ENCODE peak calls at places on chromosomes 1 and 21, in seven cellular contexts. S is heart right ventricle, F is hepatocyte, O is tibial nerve, D is fibroblast of lung, Y is aorta, H is HL-60. E is an unnamed sample.

GRCh38 chr21:38938343-38938742 is 132.6 kb downstream of the ETS2 start:
- DNase-seq in Y (no peak), D (peak; percentile 34), H (no peak), F (no peak), O (no peak), S (no peak), E (no peak)

GRCh38 chr1:29413661-29414060 is 177.3 kb downstream of the PTPRU start:
- DNase-seq in F (no peak), H (no peak), D (no peak), O (no peak), Y (no peak), S (no peak), E (no peak)

GRCh38 chr1:67336157-67336556 is 28.5 kb downstream of the IL12RB2 start:
- DNase-seq in H (no peak), F (no peak), Y (no peak), O (no peak), D (no peak), S (no peak), E (no peak)

GRCh38 chr1:172359531-172359991 is 60.9 kb upstream of the C1orf105 start:
- DNase-seq in H (no peak), O (no peak), Y (no peak), F (peak; percentile 77), S (no peak), D (peak; percentile 51), E (no peak)

GRCh38 chr1:59328353-59328752 is 31.5 kb downstream of the FGGY start:
- DNase-seq in S (no peak), O (no peak), D (no peak), H (no peak), Y (no peak), F (no peak), E (no peak)

GRCh38 chr1:43221256-43221778 is 48.5 kb upstream of the TMEM125 start:
- DNase-seq in D (no peak), S (no peak), Y (no peak), F (no peak), O (no peak), H (no peak), E (no peak)

GRCh38 chr1:194372266-194372665 is 1185.9 kb upstream of the B3GALT2 start:
- DNase-seq in H (no peak), S (no peak), Y (no peak), D (no peak), F (no peak), O (no peak), E (no peak)

GRCh38 chr1:112397051-112397471 is 1.0 kb downstream of the CTTNBP2NL start:
- DNase-seq in S (no peak), F (no peak), D (no peak), Y (no peak), O (no peak), H (no peak), E (no peak)

GRCh38 chr1:35931424-35932157 is 686 bp downstream of the AGO3 start:
- DNase-seq in O (no peak), Y (peak; percentile 79), H (peak; percentile 25), D (no peak), S (peak; percentile 6), F (peak; percentile 58), E (no peak)

GRCh38 chr21:42002421-42002958 is 7.7 kb downstream of the ZBTB21 start:
- DNase-seq in H (no peak), O (no peak), S (no peak), F (peak; percentile 37), Y (no peak), D (peak; percentile 72), E (no peak)

GRCh38 chr1:65372557-65372956 is 47.9 kb upstream of the LEPR start:
- DNase-seq in Y (no peak), O (no peak), F (no peak), H (no peak), D (peak; percentile 13), S (no peak), E (no peak)

GRCh38 chr21:35291963-35292627 is 243.0 kb upstream of the RUNX1 start:
- DNase-seq in H (no peak), Y (no peak), O (no peak), D (peak; percentile 10), F (no peak), S (no peak), E (no peak)
- H3K27ac ChIP-seq in H (no peak overlapping the region), Y (no peak overlapping the region), O (no peak overlapping the region), D (no peak overlapping the region), F (no peak overlapping the region), S (no peak overlapping the region), E (no peak overlapping the region)

GRCh38 chr1:180175806-180176205 is 21.1 kb downstream of the QSOX1 start:
- DNase-seq in F (no peak), Y (no peak), H (no peak), D (no peak), S (peak; percentile 51), O (no peak), E (no peak)

GRCh38 chr1:180175291-180175690 is 20.6 kb downstream of the QSOX1 start:
- DNase-seq in O (no peak), F (no peak), D (no peak), S (no peak), H (no peak), Y (peak; percentile 41), E (no peak)

GRCh38 chr1:180171691-180172090 is 17.0 kb downstream of the QSOX1 start:
- DNase-seq in S (no peak), F (no peak), H (no peak), Y (peak; percentile 20), D (no peak), O (no peak), E (no peak)

GRCh38 chr1:180173952-180174351 is 19.3 kb downstream of the QSOX1 start:
- DNase-seq in Y (peak; percentile 89), S (peak; percentile 84), H (no peak), F (no peak), D (peak; percentile 74), O (peak; percentile 30), E (peak; percentile 55)

GRCh38 chr1:180173451-180173850 is 18.8 kb downstream of the QSOX1 start:
- DNase-seq in S (no peak), O (no peak), F (no peak), Y (no peak), H (no peak), D (no peak), E (no peak)
- H3K27ac ChIP-seq in S (peak overlapping the region; percentile 69), O (no peak overlapping the region), F (no peak overlapping the region), Y (no peak overlapping the region), H (no peak overlapping the region), D (no peak overlapping the region), E (peak overlapping the region; percentile 26)

GRCh38 chr1:39545531-39545930 is 31.1 kb downstream of the PABPC4 start:
- DNase-seq in S (no peak), H (no peak), Y (no peak), F (no peak), D (no peak), O (no peak), E (no peak)
- H3K27ac ChIP-seq in S (no peak overlapping the region), H (no peak overlapping the region), Y (no peak overlapping the region), F (no peak overlapping the region), D (no peak overlapping the region), O (no peak overlapping the region), E (no peak overlapping the region)

DNA sequence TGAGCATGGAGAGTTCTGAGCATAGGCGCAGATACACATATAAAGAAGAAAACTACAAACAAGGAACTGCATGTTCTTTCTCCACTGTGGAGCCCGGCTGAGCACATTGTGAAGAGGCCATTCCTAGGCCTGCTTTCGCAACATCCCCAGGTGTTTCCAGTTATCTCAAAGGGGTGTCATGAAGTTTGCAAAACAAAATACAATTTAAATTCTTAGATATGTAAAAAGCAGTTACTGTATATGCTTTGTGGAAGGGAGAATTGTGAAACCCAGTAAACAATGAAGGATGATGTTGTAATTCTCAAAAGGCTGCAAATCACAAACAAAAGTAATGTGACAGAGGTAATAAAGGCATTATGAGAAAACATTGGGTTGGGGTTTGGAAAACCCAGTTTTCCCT is 98.6 kb upstream of the ZNF644 start:
- DNase-seq in O (no peak), H (peak; percentile 14), S (no peak), Y (no peak), D (no peak), F (peak; percentile 22), E (no peak)
- H3K27ac ChIP-seq in O (no peak overlapping the region), H (no peak overlapping the region), S (no peak overlapping the region), Y (no peak overlapping the region), D (no peak overlapping the region), F (peak overlapping the region; percentile 36), E (no peak overlapping the region)

GRCh38 chr1:177310326-177310725 is 139.6 kb downstream of the BRINP2 start:
- DNase-seq in D (no peak), H (no peak), S (no peak), O (no peak), Y (no peak), F (no peak), E (no peak)

GRCh38 chr1:177307771-177308170 is 137.0 kb downstream of the BRINP2 start:
- DNase-seq in F (no peak), Y (no peak), S (no peak), O (no peak), D (peak; percentile 10), H (no peak), E (no peak)

GRCh38 chr1:177306981-177307380 is 136.2 kb downstream of the BRINP2 start:
- DNase-seq in Y (no peak), F (no peak), H (no peak), S (no peak), D (no peak), O (no peak), E (no peak)

GRCh38 chr1:177309884-177310283 is 139.1 kb downstream of the BRINP2 start:
- DNase-seq in S (no peak), O (no peak), D (no peak), H (no peak), F (no peak), Y (no peak), E (no peak)

DNA sequence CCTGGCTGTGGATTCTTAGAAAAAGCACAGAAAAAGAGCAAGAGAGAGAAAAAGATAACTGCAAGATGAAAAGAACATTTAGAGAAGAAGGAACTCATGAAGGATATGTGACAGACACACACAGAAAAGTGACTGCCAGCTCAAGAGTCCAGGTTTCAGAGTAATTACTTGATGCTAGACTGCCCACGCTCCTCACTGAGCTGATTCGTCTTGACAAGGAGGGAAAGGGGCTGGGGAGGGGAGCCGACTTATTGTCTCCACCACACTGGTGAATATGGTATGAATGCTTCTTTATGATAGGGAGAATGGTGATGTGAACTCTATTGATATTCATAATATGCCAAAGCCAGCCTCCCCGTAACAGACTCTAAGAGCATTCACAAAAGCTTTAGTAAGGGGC is 140.4 kb downstream of the BRINP2 start:
- DNase-seq in H (no peak), O (no peak), F (no peak), S (no peak), Y (no peak), D (no peak), E (no peak)
- H3K27ac ChIP-seq in H (no peak overlapping the region), O (no peak overlapping the region), F (no peak overlapping the region), S (no peak overlapping the region), Y (no peak overlapping the region), D (no peak overlapping the region), E (peak overlapping the region; percentile 96)

GRCh38 chr21:36825683-36826082 is 126.8 kb downstream of the SIM2 start:
- DNase-seq in F (no peak), H (no peak), O (no peak), Y (no peak), D (no peak), S (no peak), E (no peak)

GRCh38 chr21:36829116-36829515 is 130.2 kb downstream of the SIM2 start:
- DNase-seq in D (no peak), H (no peak), F (no peak), S (no peak), Y (no peak), O (no peak), E (no peak)

GRCh38 chr21:36834192-36834591 is 132.3 kb downstream of the HLCS start:
- DNase-seq in H (no peak), S (no peak), D (no peak), O (no peak), Y (no peak), F (no peak), E (no peak)

GRCh38 chr21:36828208-36828607 is 129.3 kb downstream of the SIM2 start:
- DNase-seq in H (no peak), F (no peak), D (no peak), O (no peak), Y (no peak), S (no peak), E (no peak)

GRCh38 chr21:36830041-36830440 is 131.1 kb downstream of the SIM2 start:
- DNase-seq in O (no peak), S (no peak), Y (no peak), D (no peak), F (no peak), H (no peak), E (no peak)
- H3K27ac ChIP-seq in O (no peak overlapping the region), S (no peak overlapping the region), Y (no peak overlapping the region), D (no peak overlapping the region), F (no peak overlapping the region), H (no peak overlapping the region), E (no peak overlapping the region)

E was measured in substantia nigra.